ENCODE peak calls at places on chromosomes 1 and 21, in ten cellular contexts. U, P, E, T, O, L, V, M, G and N are unnamed samples. For H3K9me3 and H3K4me1, the result is how much of the 10 kb centered on the place peaks cover.

GRCh38 chr1:22452401-22452963 is 831 bp downstream of the ZBTB40 start:
- DNase-seq in P (no peak), V (no peak), U (peak), T (peak), M (no peak), O (no peak), L (no peak), E (peak), G (no peak), N (no peak)

GRCh38 chr21:29130234-29130993 is at the start of gene MAP3K7CL:
- DNase-seq in L (no peak), U (peak), E (peak), T (peak), V (peak), M (peak), P (no peak), O (peak), G (no peak), N (peak)

GRCh38 chr21:26117972-26118367 is 52.6 kb downstream of the APP start:
- DNase-seq in U (no peak), V (no peak), P (no peak), O (no peak), T (no peak), E (no peak), G (no peak), L (no peak), M (no peak), N (no peak)

GRCh38 chr1:93692983-93693591 is 11.4 kb upstream of the BCAR3 start:
- DNase-seq in M (no peak), G (no peak), U (no peak), V (no peak), O (no peak), L (peak), E (no peak), T (no peak), P (no peak), N (no peak)

GRCh38 chr1:92736395-92736794 is 48.5 kb downstream of the EVI5 start:
- DNase-seq in G (peak), O (no peak), V (no peak), P (no peak), T (no peak), M (no peak), E (no peak), L (no peak), U (peak), N (no peak)

GRCh38 chr1:222006715-222007114 is 264.8 kb upstream of the DUSP10 start:
- DNase-seq in O (no peak), E (no peak), G (no peak), P (no peak), L (no peak), T (no peak), U (no peak), M (no peak), V (no peak), N (no peak)

GRCh38 chr1:216500273-216500967 is 77.2 kb upstream of the USH2A start:
- DNase-seq in V (no peak), U (no peak), P (no peak), E (no peak), L (no peak), O (no peak), T (no peak), M (no peak), G (peak), N (no peak)

GRCh38 chr1:51837243-51837642 is 41.3 kb downstream of the NRDC start:
- DNase-seq in O (no peak), V (no peak), E (no peak), U (no peak), G (no peak), L (no peak), P (no peak), T (no peak), M (no peak), N (no peak)

GRCh38 chr1:236354330-236355147 is 39.5 kb upstream of the EDARADD start:
- DNase-seq in V (no peak), E (no peak), M (no peak), T (no peak), O (no peak), P (no peak), U (no peak), G (no peak), L (no peak), N (no peak)

GRCh38 chr1:192901500-192901899 is 92.7 kb downstream of the RGS2 start:
- DNase-seq in O (no peak), M (no peak), G (no peak), T (no peak), E (no peak), V (no peak), U (no peak), L (no peak), P (no peak), N (no peak)

GRCh38 chr1:55559802-55560201 is 344.6 kb upstream of the USP24 start:
- DNase-seq in P (no peak), E (no peak), U (no peak), V (no peak), L (no peak), O (no peak), G (no peak), M (no peak), T (no peak), N (no peak)

GRCh38 chr1:78275906-78276690 is 214.7 kb upstream of the PTGFR start:
- DNase-seq in O (no peak), L (no peak), P (no peak), T (no peak), E (no peak), U (no peak), M (no peak), G (no peak), V (no peak), N (no peak)

GRCh38 chr1:28890435-28890834 is 23.9 kb upstream of the EPB41 start:
- DNase-seq in P (no peak), V (no peak), L (no peak), T (no peak), U (no peak), G (no peak), O (no peak), M (no peak), E (no peak), N (no peak)

GRCh38 chr1:237759371-237759770 is 131.4 kb downstream of the ZP4 start:
- DNase-seq in E (no peak), M (no peak), U (no peak), V (no peak), O (no peak), P (no peak), T (no peak), G (peak), L (no peak), N (no peak)

GRCh38 chr1:180264595-180264994 is 34.5 kb downstream of the LHX4 start:
- DNase-seq in G (no peak), V (no peak), E (no peak), L (no peak), U (no peak), P (no peak), O (no peak), M (no peak), T (no peak), N (no peak)

GRCh38 chr1:118147542-118147941 is 37.5 kb downstream of the SPAG17 start:
- DNase-seq in V (no peak), M (no peak), P (no peak), O (no peak), G (no peak), U (peak), E (no peak), T (no peak), L (no peak), N (no peak)

GRCh38 chr1:245599413-245600174 is 444.8 kb downstream of the KIF26B start:
- DNase-seq in V (peak), O (no peak), U (peak), E (peak), T (no peak), G (no peak), L (no peak), M (no peak), P (no peak), N (no peak)

GRCh38 chr1:87252406-87252805 is 76.3 kb upstream of the LMO4 start:
- DNase-seq in O (no peak), M (no peak), P (no peak), E (no peak), G (no peak), T (no peak), V (no peak), U (no peak), L (no peak), N (no peak)

GRCh38 chr1:3573499-3573898 is 37.8 kb downstream of the MEGF6 start:
- DNase-seq in U (no peak), T (no peak), P (no peak), E (no peak), L (no peak), M (no peak), G (no peak), O (no peak), V (no peak), N (no peak)

GRCh38 chr1:104929280-104929679 is 1179.6 kb downstream of the AMY1C start:
- DNase-seq in L (no peak), G (no peak), U (no peak), T (no peak), V (no peak), E (no peak), M (no peak), O (no peak), P (no peak), N (no peak)

DNA sequence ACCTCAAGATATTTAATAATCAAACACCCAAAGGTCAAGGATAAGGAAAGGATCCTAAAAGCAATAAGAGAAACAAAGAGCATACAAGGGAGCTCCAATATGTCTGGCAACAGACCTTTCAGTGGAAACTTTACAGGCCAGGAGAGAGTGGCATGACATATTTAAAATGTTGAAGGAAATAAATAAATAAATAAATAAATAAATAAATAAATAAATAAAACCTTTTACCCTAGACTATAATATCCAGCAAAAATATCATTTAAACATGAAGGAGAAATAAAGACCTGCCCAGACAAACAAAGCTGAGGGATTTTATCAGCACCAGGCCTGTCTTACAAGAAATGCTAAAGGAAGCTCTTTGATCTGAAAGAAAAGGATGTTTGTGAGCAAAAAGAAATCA is 367.8 kb upstream of the PBX1 start:
- DNase-seq in G (no peak), E (no peak), O (no peak), L (no peak), M (no peak), P (no peak), V (no peak), T (no peak), U (no peak), N (no peak)
- H3K9me3 ChIP-seq in G (under half), E (under half), O (under half), L (under half), M (under half), P (under half), V (under half), T (under half), U (under half), N (under half)

GRCh38 chr1:39638965-39639332 is 494 bp downstream of the HEYL start:
- DNase-seq in L (no peak), V (no peak), M (no peak), P (no peak), G (no peak), O (no peak), T (no peak), E (no peak), U (no peak), N (no peak)
- H3K27ac ChIP-seq in L (no peak), V (peak), M (no peak), P (peak), G (no peak), O (peak), T (no peak), E (peak), U (no peak), N (peak)

GRCh38 chr21:42465008-42465878 is 30.8 kb downstream of the RSPH1 start:
- DNase-seq in E (no peak), G (peak), L (peak), M (no peak), U (peak), V (no peak), O (peak), P (no peak), T (no peak), N (peak)

GRCh38 chr21:42468511-42469131 is 27.4 kb downstream of the RSPH1 start:
- DNase-seq in P (no peak), G (peak), T (no peak), E (no peak), V (no peak), L (no peak), U (no peak), O (peak), M (no peak), N (peak)

GRCh38 chr21:42469272-42469671 is 26.8 kb downstream of the RSPH1 start:
- DNase-seq in L (peak), E (no peak), P (no peak), G (peak), T (no peak), O (no peak), M (no peak), V (no peak), U (peak), N (no peak)

GRCh38 chr21:42466700-42467612 is 29.1 kb downstream of the RSPH1 start:
- DNase-seq in O (peak), V (no peak), G (peak), U (peak), M (peak), P (no peak), L (peak), E (no peak), T (no peak), N (peak)

GRCh38 chr21:42467613-42467983 is 28.4 kb downstream of the RSPH1 start:
- DNase-seq in U (no peak), V (no peak), E (no peak), M (no peak), L (no peak), O (no peak), T (no peak), G (no peak), P (no peak), N (no peak)
- H3K4me1 ChIP-seq in U (under half), V (under half), E (under half), M (under half), L (under half), O (under half), T (under half), G (under half), P (under half), N (under half)

GRCh38 chr1:16022393-16022792 is 557 bp downstream of the CLCNKA start:
- DNase-seq in M (no peak), T (no peak), L (no peak), V (no peak), P (peak), E (no peak), G (no peak), O (no peak), U (no peak), N (no peak)

GRCh38 chr1:16020325-16020724 is 1.5 kb upstream of the CLCNKA start:
- DNase-seq in T (no peak), O (no peak), M (no peak), L (no peak), P (peak), G (no peak), V (no peak), U (no peak), E (peak), N (no peak)

GRCh38 chr1:16019580-16020277 is 1.9 kb upstream of the HSPB7 start:
- DNase-seq in U (peak), P (peak), T (peak), O (peak), L (no peak), V (peak), G (no peak), M (peak), E (peak), N (no peak)

GRCh38 chr1:16023050-16023653 is 1.3 kb downstream of the CLCNKA start:
- DNase-seq in O (no peak), T (no peak), U (no peak), V (no peak), E (no peak), P (peak), M (no peak), G (no peak), L (no peak), N (no peak)

GRCh38 chr1:16021681-16022080 is at the start of gene CLCNKA:
- DNase-seq in M (peak), L (no peak), E (no peak), O (no peak), V (no peak), U (peak), P (peak), T (no peak), G (no peak), N (no peak)
- H3K9me3 ChIP-seq in M (under half), L (under half), E (under half), O (under half), V (under half), U (under half), P (under half), T (under half), G (under half), N (under half)

DNA sequence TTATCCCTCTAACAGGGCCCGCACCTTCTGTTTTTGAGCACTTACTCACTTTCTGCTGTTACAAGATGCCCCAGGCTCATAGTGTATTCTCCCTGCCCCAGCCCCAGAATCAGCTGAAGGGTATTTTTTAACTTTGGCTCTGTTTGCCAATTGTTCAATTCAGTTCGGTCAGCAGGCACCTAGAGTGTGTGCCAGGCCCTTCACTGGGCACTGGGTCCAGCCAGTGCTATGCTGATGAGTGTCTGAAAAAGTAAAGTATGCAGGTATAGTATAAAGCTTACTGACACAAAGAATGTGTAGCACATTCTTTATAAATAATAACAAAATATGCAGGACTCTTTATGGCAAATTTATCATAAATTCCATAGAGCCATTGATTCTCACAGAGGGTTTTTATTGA is 35.0 kb downstream of the FHAD1 start:
- DNase-seq in O (no peak), U (no peak), T (no peak), P (no peak), G (no peak), E (no peak), L (no peak), M (no peak), V (no peak), N (peak)
- H3K27ac ChIP-seq in O (no peak), U (no peak), T (no peak), P (no peak), G (no peak), E (no peak), L (no peak), M (no peak), V (peak), N (no peak)

DNA sequence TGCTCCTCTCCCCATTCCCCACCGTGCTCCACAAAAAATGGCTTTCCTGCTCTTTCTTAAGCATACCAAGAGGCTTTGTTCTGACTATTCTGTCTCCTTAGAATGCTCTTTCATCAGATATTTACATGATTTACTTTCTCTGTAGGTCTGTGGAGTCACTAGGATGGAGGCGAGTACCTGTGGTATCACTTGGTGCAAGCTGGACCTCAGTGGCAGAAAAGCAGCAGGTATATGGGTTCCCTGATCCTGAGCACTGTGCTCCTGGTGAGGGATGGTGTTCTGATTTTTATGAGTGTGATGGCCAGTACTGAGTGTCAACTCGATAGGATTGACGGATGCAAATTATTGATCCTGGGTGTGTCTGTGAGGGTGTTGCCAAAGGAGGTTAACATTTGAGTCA is 10.0 kb downstream of the C1orf87 start:
- DNase-seq in M (no peak), E (no peak), T (no peak), P (no peak), L (no peak), V (no peak), U (no peak), O (no peak), G (no peak), N (no peak)
- H3K4me1 ChIP-seq in M (under half), E (under half), T (under half), P (under half), L (under half), V (under half), U (under half), O (under half), G (under half), N (under half)

GRCh38 chr1:12400030-12400693 is 170.3 kb downstream of the VPS13D start:
- DNase-seq in O (no peak), E (no peak), P (no peak), T (no peak), G (no peak), U (no peak), L (no peak), V (no peak), M (no peak), N (no peak)
- H3K9me3 ChIP-seq in O (under half), E (under half), P (under half), T (under half), G (under half), U (under half), L (under half), V (under half), M (under half), N (under half)

GRCh38 chr1:30732277-30732996 is 9.1 kb upstream of the MATN1 start:
- DNase-seq in U (no peak), G (no peak), E (no peak), L (no peak), T (no peak), O (no peak), M (no peak), P (no peak), V (no peak), N (no peak)

GRCh38 chr1:30729906-30730305 is 6.5 kb upstream of the MATN1 start:
- DNase-seq in U (no peak), M (no peak), V (no peak), L (no peak), O (no peak), E (no peak), T (no peak), G (no peak), P (no peak), N (no peak)

GRCh38 chr1:30730351-30731108 is 7.1 kb upstream of the MATN1 start:
- DNase-seq in U (no peak), G (no peak), E (no peak), O (no peak), V (no peak), L (no peak), T (no peak), P (no peak), M (no peak), N (no peak)

GRCh38 chr1:30731806-30732276 is 8.5 kb upstream of the MATN1 start:
- DNase-seq in M (no peak), G (no peak), T (no peak), V (no peak), L (no peak), E (no peak), U (no peak), P (no peak), O (no peak), N (no peak)

GRCh38 chr1:30731109-30731805 is 7.9 kb upstream of the MATN1 start:
- DNase-seq in L (no peak), G (no peak), E (no peak), M (no peak), V (no peak), T (no peak), P (no peak), O (no peak), U (no peak), N (no peak)
- H3K27ac ChIP-seq in L (no peak), G (no peak), E (no peak), M (no peak), V (no peak), T (no peak), P (no peak), O (no peak), U (no peak), N (no peak)

GRCh38 chr1:175216444-175216843 is 23.9 kb upstream of the KIAA0040 start:
- DNase-seq in E (no peak), V (no peak), U (no peak), L (no peak), G (no peak), P (no peak), M (no peak), T (no peak), O (no peak), N (no peak)
- H3K4me1 ChIP-seq in E (under half), V (under half), U (under half), L (under half), G (under half), P (under half), M (under half), T (under half), O (under half), N (under half)

DNA sequence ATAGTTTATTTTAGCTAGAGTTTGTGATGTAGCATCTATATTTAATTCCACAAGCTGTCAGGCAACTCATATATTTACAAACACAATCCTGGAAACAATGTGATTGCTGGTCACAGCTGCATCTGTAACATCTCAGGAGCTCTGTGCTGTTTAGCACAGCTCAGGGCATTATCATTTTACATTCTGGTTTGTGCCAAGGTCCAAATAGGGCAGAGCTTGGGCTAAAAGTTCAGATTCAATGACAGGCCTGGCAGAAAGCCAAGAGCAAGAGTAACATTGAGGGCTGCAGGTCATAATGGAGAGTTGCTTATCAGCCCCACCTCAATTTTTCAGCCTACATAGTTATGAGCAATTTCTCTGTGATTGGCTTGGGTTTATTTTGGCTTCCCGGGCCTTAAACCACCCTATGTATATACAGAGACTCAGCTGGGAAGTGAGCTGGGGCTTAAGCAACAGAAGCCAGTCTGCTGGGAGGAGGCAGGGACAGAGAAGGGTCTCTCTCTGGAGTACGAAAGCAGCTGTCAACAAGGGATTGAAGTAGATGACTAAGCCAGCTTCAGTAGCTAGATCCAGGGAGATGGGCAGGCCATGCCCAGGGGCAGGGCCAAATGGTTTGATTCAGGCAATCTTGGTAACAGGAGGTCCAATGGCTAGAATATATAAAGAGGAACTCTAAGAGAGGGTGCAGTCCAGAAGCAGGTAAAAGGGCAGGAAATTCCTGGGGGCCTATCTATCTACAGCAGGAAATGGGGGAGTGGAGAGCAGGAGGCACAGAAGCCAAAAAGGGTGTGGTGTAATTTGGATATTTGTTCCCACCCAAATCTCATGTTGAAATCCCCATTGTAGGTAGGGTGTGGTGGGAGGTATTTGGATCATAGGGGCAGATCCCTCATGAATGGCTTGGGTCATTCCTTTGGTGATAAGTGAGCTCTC is 49.0 kb downstream of the BRINP2 start:
- DNase-seq in T (no peak), V (no peak), O (no peak), G (peak), M (no peak), P (no peak), L (no peak), E (no peak), U (peak), N (no peak)
- H3K9me3 ChIP-seq in T (under half), V (under half), O (under half), G (under half), M (under half), P (under half), L (under half), E (under half), U (under half), N (under half)